ENCODE peak calls at places on chromosome 7, in five cellular contexts. G is HCT116, O is HepG2, V is Panc1, T is GM12878. P is an unnamed sample.

GRCh38 chr7:26919906-26920530 is 55.6 kb upstream of the SKAP2 start:
- ATAC-seq in V (no peak), O (no peak), T (no peak), G (no peak), P (no peak)

GRCh38 chr7:105060394-105060793 is 46.4 kb downstream of the KMT2E start:
- ATAC-seq in T (no peak), O (no peak), G (no peak), V (no peak), P (no peak)

GRCh38 chr7:4550117-4550516 is 132.0 kb upstream of the FOXK1 start:
- ATAC-seq in V (no peak), G (no peak), O (no peak), T (no peak), P (no peak)

GRCh38 chr7:83517026-83517700 is 131.8 kb downstream of the SEMA3E start:
- ATAC-seq in T (no peak), G (no peak), O (no peak), V (no peak), P (no peak)

GRCh38 chr7:131657881-131658280 is 101.5 kb upstream of the PODXL start:
- ATAC-seq in O (no peak), T (no peak), G (no peak), V (no peak), P (no peak)

GRCh38 chr7:73343671-73344380 is 15.9 kb downstream of the FKBP6 start:
- ATAC-seq in T (no peak), G (no peak), O (peak; percentile 50), V (no peak), P (no peak)

GRCh38 chr7:17311952-17312351 is 13.5 kb downstream of the AHR start:
- ATAC-seq in G (no peak), O (no peak), T (no peak), V (no peak), P (no peak)

GRCh38 chr7:25707733-25708132 is 444.3 kb upstream of the NFE2L3 start:
- ATAC-seq in G (no peak), O (no peak), T (no peak), V (no peak), P (no peak)

GRCh38 chr7:1020849-1021251 is 23.5 kb upstream of the GPR146 start:
- ATAC-seq in T (no peak), O (peak; percentile 33), G (peak; percentile 56), V (peak; percentile 31), P (no peak)

GRCh38 chr7:5519515-5519928 is 95.9 kb upstream of the TNRC18 start:
- ATAC-seq in T (no peak), G (no peak), O (peak; percentile 38), V (no peak), P (no peak)

GRCh38 chr7:74230446-74231231 is 20.8 kb downstream of the LAT2 start:
- ATAC-seq in G (no peak), T (peak; percentile 76), V (no peak), O (no peak), P (no peak)

GRCh38 chr7:31991846-31992245 is 78.4 kb downstream of the PDE1C start:
- ATAC-seq in G (no peak), O (no peak), V (no peak), T (no peak), P (no peak)

GRCh38 chr7:152949198-152949597 is 189.6 kb downstream of the ACTR3B start:
- ATAC-seq in T (no peak), G (no peak), O (no peak), V (no peak), P (no peak)

GRCh38 chr7:28587211-28587610 is 174.9 kb downstream of the CREB5 start:
- ATAC-seq in G (no peak), O (no peak), T (peak; percentile 27), V (no peak), P (no peak)

GRCh38 chr7:3103614-3104399 is 60.1 kb upstream of the CARD11 start:
- ATAC-seq in T (no peak), V (no peak), O (no peak), G (no peak), P (peak; percentile 50)

GRCh38 chr7:138029941-138030340 is 28.1 kb upstream of the CREB3L2 start:
- ATAC-seq in G (no peak), O (no peak), V (no peak), T (no peak), P (no peak)

GRCh38 chr7:136134503-136134902 is 157.3 kb upstream of the MTPN start:
- ATAC-seq in V (no peak), T (no peak), G (no peak), O (no peak), P (no peak)

GRCh38 chr7:2510130-2510776 is 9.3 kb upstream of the LFNG start:
- ATAC-seq in G (no peak), V (no peak), O (no peak), T (no peak), P (no peak)

GRCh38 chr7:33743594-33743993 is 161.7 kb upstream of the BMPER start:
- ATAC-seq in O (no peak), T (no peak), V (no peak), G (no peak), P (peak; percentile 58)

GRCh38 chr7:94301024-94301588 is 93.6 kb upstream of the COL1A2 start:
- ATAC-seq in V (peak; percentile 100), G (peak; percentile 97), O (peak; percentile 100), T (peak; percentile 53), P (peak; percentile 86)

GRCh38 chr7:88933285-88933684 is 137.7 kb upstream of the TEX47 start:
- ATAC-seq in G (no peak), T (peak; percentile 59), V (no peak), O (no peak), P (no peak)

GRCh38 chr7:111362660-111363059 is 199.6 kb downstream of the IMMP2L start:
- ATAC-seq in O (no peak), T (no peak), G (no peak), V (no peak), P (no peak)

GRCh38 chr7:29622335-29623265 is 59.0 kb downstream of the PRR15 start:
- ATAC-seq in T (no peak), V (peak; percentile 96), G (peak; percentile 91), O (no peak), P (peak; percentile 39)

GRCh38 chr7:120021085-120021484 is 251.9 kb upstream of the KCND2 start:
- ATAC-seq in V (no peak), G (no peak), O (no peak), T (no peak), P (no peak)

GRCh38 chr7:55101359-55101758 is 82.5 kb downstream of the EGFR start:
- ATAC-seq in T (no peak), V (no peak), O (no peak), G (no peak), P (no peak)

GRCh38 chr7:92634125-92634710 is 44.0 kb upstream of the FAM133B start:
- ATAC-seq in V (no peak), G (no peak), O (no peak), T (peak; percentile 48), P (no peak)

GRCh38 chr7:88229302-88229870 is 9.5 kb upstream of the SRI start:
- ATAC-seq in G (no peak), O (no peak), T (no peak), V (no peak), P (no peak)

GRCh38 chr7:80362677-80363076 is 149.2 kb downstream of the GNAT3 start:
- ATAC-seq in G (no peak), T (no peak), V (no peak), O (no peak), P (no peak)
- H3K27ac ChIP-seq in G (no peak overlapping the region), T (no peak overlapping the region), V (no peak overlapping the region), O (no peak overlapping the region), P (no peak overlapping the region)

GRCh38 chr7:130566898-130567280 is 75.0 kb downstream of the MEST start:
- ATAC-seq in O (no peak), G (no peak), V (no peak), T (no peak), P (no peak)

GRCh38 chr7:130560972-130561371 is 69.1 kb downstream of the MEST start:
- ATAC-seq in T (peak; percentile 100), O (no peak), V (peak; percentile 70), G (peak; percentile 83), P (no peak)

DNA sequence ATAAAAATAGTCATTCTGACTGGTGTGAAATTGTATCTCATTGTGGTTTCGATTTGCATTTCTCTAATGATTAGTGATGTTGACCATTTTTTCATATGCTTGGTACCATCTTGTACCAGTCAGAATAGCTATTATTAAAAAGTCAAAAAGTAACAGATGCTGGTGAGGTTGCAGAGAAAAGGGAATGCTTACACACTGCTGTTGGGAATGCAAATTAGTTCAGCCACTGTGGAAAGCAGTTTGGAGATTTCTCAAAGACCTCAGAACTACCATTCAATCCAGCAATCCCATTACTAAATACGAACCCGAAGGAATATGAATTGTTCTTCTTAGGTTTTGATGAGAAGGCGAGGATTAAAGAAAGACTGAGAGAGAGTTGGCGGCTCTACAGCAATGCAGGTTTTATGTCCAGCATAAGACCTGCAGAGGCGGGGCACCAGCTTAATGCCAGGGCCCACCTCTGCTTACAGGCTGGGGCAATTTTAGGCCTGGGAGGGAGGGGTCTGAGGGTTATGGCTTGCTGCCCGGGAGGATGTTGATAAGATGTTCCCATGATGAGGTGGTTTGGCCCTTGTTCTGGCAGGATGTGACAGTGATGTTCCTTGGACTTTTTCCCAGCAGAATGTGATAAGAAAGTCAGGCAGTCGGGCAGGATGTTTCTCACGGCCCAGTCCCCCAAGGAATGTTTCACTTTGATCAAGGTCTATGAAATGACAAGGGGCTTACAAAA is 74.4 kb downstream of the MEST start:
- ATAC-seq in G (no peak), V (no peak), O (no peak), T (peak; percentile 36), P (no peak)
- TF ChIP-seq POLR2AphosphoS5 in G (no peak), V (no peak), O (no peak), T (no peak), P (no peak)

GRCh38 chr7:47951374-47951773 is 3.1 kb upstream of the PKD1L1 start:
- ATAC-seq in O (peak; percentile 91), V (no peak), T (no peak), G (no peak), P (no peak)

GRCh38 chr7:47954231-47954911 is 6.1 kb upstream of the PKD1L1 start:
- ATAC-seq in G (no peak), O (no peak), V (peak; percentile 16), T (peak; percentile 45), P (no peak)

GRCh38 chr7:47952224-47952623 is 4.0 kb upstream of the PKD1L1 start:
- ATAC-seq in G (peak; percentile 44), V (no peak), T (no peak), O (no peak), P (no peak)

GRCh38 chr7:47956220-47956619 is 8.0 kb upstream of the PKD1L1 start:
- ATAC-seq in G (no peak), V (no peak), O (no peak), T (no peak), P (no peak)

GRCh38 chr7:47953822-47954221 is 5.6 kb upstream of the PKD1L1 start:
- ATAC-seq in O (no peak), G (no peak), V (peak; percentile 13), T (peak; percentile 27), P (no peak)
- H3K27ac ChIP-seq in O (no peak overlapping the region), G (no peak overlapping the region), V (peak overlapping the region; percentile 4), T (no peak overlapping the region), P (no peak overlapping the region)

GRCh38 chr7:158468225-158468624 is 119.4 kb downstream of the PTPRN2 start:
- ATAC-seq in O (no peak), V (no peak), T (no peak), G (no peak), P (no peak)

GRCh38 chr7:158470336-158470735 is 117.3 kb downstream of the PTPRN2 start:
- ATAC-seq in T (no peak), O (no peak), V (no peak), G (no peak), P (no peak)

GRCh38 chr7:158467562-158467961 is 120.1 kb downstream of the PTPRN2 start:
- ATAC-seq in G (no peak), T (no peak), O (no peak), V (no peak), P (no peak)

GRCh38 chr7:158468700-158469296 is 118.8 kb downstream of the PTPRN2 start:
- ATAC-seq in T (no peak), O (no peak), V (no peak), G (no peak), P (no peak)

GRCh38 chr7:158469396-158470051 is 118.1 kb downstream of the PTPRN2 start:
- ATAC-seq in T (no peak), O (no peak), G (no peak), V (no peak), P (no peak)
- TF ChIP-seq POLR2AphosphoS5 in T (no peak), O (no peak), G (no peak), V (no peak), P (no peak)

P was measured in gastroesophageal sphincter.